ENCODE peak calls at places on chromosomes 6 and 20, in four cellular contexts. One of them, this sample, is unnamed.

GRCh38 chr6:161222706-161223234 is 51.1 kb downstream of the AGPAT4 start:
- DNase-seq in activated T-cell treated with anti-CD3 and anti-CD28 coated beads for 48 hours: no peak
- DNase-seq in sciatic nerve: no peak
- DNase-seq in heart right ventricle: no peak
- DNase-seq in this sample: peak

GRCh38 chr20:57282691-57283361 is 16.4 kb upstream of the BMP7 start:
- DNase-seq in activated T-cell treated with anti-CD3 and anti-CD28 coated beads for 48 hours: no peak
- DNase-seq in sciatic nerve: no peak
- DNase-seq in heart right ventricle: no peak
- DNase-seq in this sample: no peak

GRCh38 chr20:57346477-57346876 is 4.6 kb upstream of the RAE1 start:
- DNase-seq in activated T-cell treated with anti-CD3 and anti-CD28 coated beads for 48 hours: peak
- DNase-seq in sciatic nerve: peak
- DNase-seq in heart right ventricle: peak
- DNase-seq in this sample: peak

GRCh38 chr20:59672576-59672975 is 68.2 kb downstream of the PHACTR3 start:
- DNase-seq in activated T-cell treated with anti-CD3 and anti-CD28 coated beads for 48 hours: no peak
- DNase-seq in sciatic nerve: no peak
- DNase-seq in heart right ventricle: no peak
- DNase-seq in this sample: no peak

GRCh38 chr20:35600176-35600995 is 15.2 kb upstream of the SPAG4 start:
- DNase-seq in activated T-cell treated with anti-CD3 and anti-CD28 coated beads for 48 hours: no peak
- DNase-seq in sciatic nerve: no peak
- DNase-seq in heart right ventricle: no peak
- DNase-seq in this sample: no peak

GRCh38 chr20:32582659-32583580 is 2.2 kb downstream of the NOL4L start:
- DNase-seq in activated T-cell treated with anti-CD3 and anti-CD28 coated beads for 48 hours: no peak
- DNase-seq in sciatic nerve: no peak
- DNase-seq in heart right ventricle: no peak
- DNase-seq in this sample: no peak

GRCh38 chr6:30554404-30554803 is 1.9 kb downstream of the GNL1 start:
- DNase-seq in activated T-cell treated with anti-CD3 and anti-CD28 coated beads for 48 hours: no peak
- DNase-seq in sciatic nerve: no peak
- DNase-seq in heart right ventricle: no peak
- DNase-seq in this sample: no peak

GRCh38 chr6:166752928-166753721 is 126.1 kb upstream of the RPS6KA2 start:
- DNase-seq in activated T-cell treated with anti-CD3 and anti-CD28 coated beads for 48 hours: no peak
- DNase-seq in sciatic nerve: no peak
- DNase-seq in heart right ventricle: no peak
- DNase-seq in this sample: no peak

GRCh38 chr6:22145823-22146379 is 150.9 kb downstream of the PRL start:
- DNase-seq in activated T-cell treated with anti-CD3 and anti-CD28 coated beads for 48 hours: no peak
- DNase-seq in sciatic nerve: no peak
- DNase-seq in heart right ventricle: no peak
- DNase-seq in this sample: peak

GRCh38 chr6:52538921-52539354 is 37.9 kb downstream of the TRAM2 start:
- DNase-seq in activated T-cell treated with anti-CD3 and anti-CD28 coated beads for 48 hours: no peak
- DNase-seq in sciatic nerve: no peak
- DNase-seq in heart right ventricle: no peak
- DNase-seq in this sample: no peak

GRCh38 chr6:31125586-31126363 is 5.5 kb upstream of the CDSN start:
- DNase-seq in activated T-cell treated with anti-CD3 and anti-CD28 coated beads for 48 hours: no peak
- DNase-seq in sciatic nerve: no peak
- DNase-seq in heart right ventricle: peak
- DNase-seq in this sample: no peak

GRCh38 chr6:154329350-154330170 is 27.0 kb downstream of the IPCEF1 start:
- DNase-seq in activated T-cell treated with anti-CD3 and anti-CD28 coated beads for 48 hours: no peak
- DNase-seq in sciatic nerve: no peak
- DNase-seq in heart right ventricle: no peak
- DNase-seq in this sample: no peak

GRCh38 chr6:138115877-138116660 is 8.8 kb upstream of the PERP start:
- DNase-seq in activated T-cell treated with anti-CD3 and anti-CD28 coated beads for 48 hours: no peak
- DNase-seq in sciatic nerve: peak
- DNase-seq in heart right ventricle: peak
- DNase-seq in this sample: peak

GRCh38 chr20:57223648-57224489 is 42.6 kb downstream of the BMP7 start:
- DNase-seq in activated T-cell treated with anti-CD3 and anti-CD28 coated beads for 48 hours: no peak
- DNase-seq in sciatic nerve: peak
- DNase-seq in heart right ventricle: peak
- DNase-seq in this sample: no peak

GRCh38 chr6:83270971-83271714 is 78.0 kb downstream of the RWDD2A start:
- DNase-seq in activated T-cell treated with anti-CD3 and anti-CD28 coated beads for 48 hours: no peak
- DNase-seq in sciatic nerve: no peak
- DNase-seq in heart right ventricle: no peak
- DNase-seq in this sample: no peak

GRCh38 chr6:75283907-75284284 is 696 bp downstream of the TMEM30A start:
- DNase-seq in activated T-cell treated with anti-CD3 and anti-CD28 coated beads for 48 hours: no peak
- DNase-seq in sciatic nerve: no peak
- DNase-seq in heart right ventricle: no peak
- DNase-seq in this sample: peak

GRCh38 chr6:16739329-16739801 is 21.9 kb downstream of the ATXN1 start:
- DNase-seq in activated T-cell treated with anti-CD3 and anti-CD28 coated beads for 48 hours: no peak
- DNase-seq in sciatic nerve: no peak
- DNase-seq in heart right ventricle: no peak
- DNase-seq in this sample: peak

GRCh38 chr20:44247131-44247571 is at the start of gene GDAP1L1:
- DNase-seq in activated T-cell treated with anti-CD3 and anti-CD28 coated beads for 48 hours: no peak
- DNase-seq in sciatic nerve: no peak
- DNase-seq in heart right ventricle: peak
- DNase-seq in this sample: peak

GRCh38 chr6:116396451-116396850 is 25.7 kb downstream of the DSE start:
- DNase-seq in activated T-cell treated with anti-CD3 and anti-CD28 coated beads for 48 hours: no peak
- DNase-seq in sciatic nerve: no peak
- DNase-seq in heart right ventricle: no peak
- DNase-seq in this sample: no peak

GRCh38 chr6:143810745-143811144 is 32.4 kb upstream of the LTV1 start:
- DNase-seq in activated T-cell treated with anti-CD3 and anti-CD28 coated beads for 48 hours: no peak
- DNase-seq in sciatic nerve: no peak
- DNase-seq in heart right ventricle: no peak
- DNase-seq in this sample: no peak

GRCh38 chr20:48629960-48630315 is 197.9 kb downstream of the PREX1 start:
- DNase-seq in activated T-cell treated with anti-CD3 and anti-CD28 coated beads for 48 hours: no peak
- DNase-seq in sciatic nerve: no peak
- DNase-seq in heart right ventricle: no peak
- DNase-seq in this sample: no peak